ENCODE peak calls at places on chromosome 12, in four cellular contexts. E is WTC11, J is HepG2, O is K562. S is an unnamed sample.

GRCh38 chr12:5910790-5911548 is 34.1 kb downstream of the ANO2 start:
- DNase-seq in E (no peak), J (no peak), O (no peak), S (no peak)

GRCh38 chr12:109949089-109949488 is 47.1 kb downstream of the GIT2 start:
- DNase-seq in E (no peak), J (peak; percentile 99), O (no peak), S (no peak)

GRCh38 chr12:116266220-116266619 is 11.3 kb downstream of the MED13L start:
- DNase-seq in E (no peak), J (no peak), O (no peak), S (no peak)

GRCh38 chr12:120015313-120015712 is 26.3 kb downstream of the BICDL1 start:
- DNase-seq in E (no peak), J (no peak), O (peak; percentile 25), S (peak; percentile 35)

GRCh38 chr12:124073636-124074035 is 100.6 kb downstream of the ZNF664 start:
- DNase-seq in E (no peak), J (no peak), O (no peak), S (no peak)

GRCh38 chr12:76348079-76348901 is at the start of gene BBS10:
- DNase-seq in E (peak; percentile 88), J (peak; percentile 86), O (peak; percentile 92), S (peak; percentile 70)

GRCh38 chr12:92059976-92060375 is 85.7 kb downstream of the BTG1 start:
- DNase-seq in E (no peak), J (no peak), O (no peak), S (no peak)

GRCh38 chr12:89236237-89236636 is 116.1 kb downstream of the DUSP6 start:
- DNase-seq in E (no peak), J (no peak), O (no peak), S (no peak)

GRCh38 chr12:116152268-116152667 is 125.2 kb downstream of the MED13L start:
- DNase-seq in E (no peak), J (no peak), O (no peak), S (no peak)

GRCh38 chr12:50506753-50507473 is 2.1 kb downstream of the DIP2B start:
- DNase-seq in E (no peak), J (no peak), O (no peak), S (no peak)
- TF ChIP-seq CBFB in E (no peak), J (no peak), O (no peak), S (no peak)

GRCh38 chr12:11734781-11735180 is 85.3 kb downstream of the ETV6 start:
- DNase-seq in E (no peak), J (no peak), O (no peak), S (no peak)
- TF ChIP-seq CBFB in E (no peak), J (no peak), O (no peak), S (no peak)

DNA sequence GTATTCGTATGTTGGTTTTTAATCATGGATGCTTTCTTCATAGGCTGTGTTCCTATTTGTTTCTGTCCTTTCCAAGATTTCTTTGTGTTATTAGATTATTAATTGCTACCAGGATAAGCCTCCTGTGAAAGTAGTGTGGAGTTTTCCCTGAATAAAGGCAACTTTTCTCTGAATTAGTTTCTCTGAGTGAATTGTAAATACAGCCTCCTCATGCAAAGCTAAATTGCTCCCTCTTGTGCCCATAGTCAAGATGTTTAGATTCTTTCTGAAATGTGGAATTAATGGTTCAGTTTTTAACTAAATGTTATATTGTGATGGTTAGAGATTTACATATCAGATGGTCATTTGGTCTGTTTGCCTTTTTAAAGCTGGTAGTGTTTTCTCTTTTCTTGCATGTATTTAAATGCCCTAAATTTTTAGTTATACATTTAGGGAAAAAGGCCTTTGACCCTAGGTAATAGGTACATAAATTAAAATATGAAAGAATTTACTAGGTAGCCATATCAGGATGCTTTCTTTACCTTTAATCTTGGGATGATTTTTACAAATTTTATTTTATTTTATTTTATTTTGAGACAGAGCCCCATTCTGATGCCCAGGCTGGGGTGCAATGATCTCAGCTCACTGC is 8.9 kb downstream of the APAF1 start:
- DNase-seq in E (no peak), J (peak; percentile 68), O (peak; percentile 69), S (no peak)
- TF ChIP-seq CBFB in E (no peak), J (no peak), O (no peak), S (no peak)

DNA sequence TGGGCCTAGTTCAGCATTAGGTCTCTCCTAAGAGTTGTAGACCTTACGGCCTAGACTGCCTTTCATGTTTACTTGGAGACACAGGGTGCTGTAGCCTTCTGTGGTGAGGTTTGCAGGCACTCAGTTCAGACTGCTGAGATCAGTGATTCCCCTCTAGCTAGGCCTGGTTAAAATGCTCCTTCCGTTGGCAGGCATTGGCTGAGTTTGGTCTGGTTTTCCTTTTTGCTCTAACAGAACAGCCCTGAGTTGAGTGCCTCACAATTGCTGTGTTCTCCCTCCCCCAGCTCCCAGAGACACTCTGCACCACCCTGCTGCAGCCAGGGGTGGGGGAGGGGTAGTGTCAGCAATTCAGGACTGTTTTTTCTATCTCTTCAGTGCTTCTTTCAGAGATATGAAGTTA is 178.9 kb upstream of the DYRK2 start:
- DNase-seq in E (peak; percentile 32), J (no peak), O (no peak), S (no peak)
- TF ChIP-seq CBFB in E (no peak), J (no peak), O (no peak), S (no peak)

DNA sequence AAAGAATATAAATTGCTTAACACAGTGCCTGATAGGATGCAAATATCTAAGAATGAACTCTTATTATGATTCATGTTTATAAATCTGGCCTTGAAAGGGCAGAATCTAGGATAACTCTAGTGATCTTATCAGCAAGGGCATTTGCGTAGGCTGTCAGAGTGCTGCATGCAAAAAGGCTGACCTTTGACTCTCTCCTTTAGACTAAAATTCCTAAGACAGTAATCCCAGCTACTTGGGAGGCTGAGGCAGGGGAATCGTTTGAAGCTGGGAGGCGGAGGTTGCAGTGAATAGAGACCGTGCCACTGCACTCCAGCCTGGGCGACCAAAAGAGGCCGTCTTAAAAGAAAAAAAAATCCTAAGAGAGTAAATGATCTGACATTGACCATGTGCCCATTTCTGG is 31.2 kb upstream of the ANP32D start:
- DNase-seq in E (no peak), J (no peak), O (no peak), S (no peak)
- TF ChIP-seq CBFB in E (no peak), J (no peak), O (no peak), S (no peak)

DNA sequence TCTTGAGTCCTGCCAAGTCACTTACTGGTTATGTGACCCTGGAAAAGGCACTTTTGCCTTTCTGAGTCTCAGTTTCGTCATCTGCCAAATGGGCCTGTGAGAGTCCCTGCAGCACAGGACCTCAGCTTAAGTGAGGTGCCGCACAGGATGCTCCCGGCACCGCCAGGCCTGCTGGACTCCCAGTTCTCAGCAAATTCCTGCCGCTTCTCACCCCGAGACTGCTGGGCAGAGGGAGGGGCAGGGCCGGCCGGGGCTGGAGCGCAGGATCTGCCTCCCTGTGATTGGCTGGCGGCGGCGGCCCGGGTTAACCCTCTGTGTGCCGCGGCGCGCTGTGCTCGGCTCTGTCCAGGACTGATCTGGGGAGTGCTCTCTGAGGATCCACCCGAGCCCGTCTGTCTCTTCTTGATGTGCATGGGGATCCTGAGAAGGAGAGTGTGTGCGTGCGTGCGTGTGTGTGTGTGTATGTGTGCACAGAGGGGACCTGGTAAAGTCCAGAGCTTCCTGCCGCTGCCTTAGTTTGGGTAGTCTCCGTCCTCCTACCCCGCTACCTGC is 8.6 kb downstream of the SETD1B start:
- DNase-seq in E (peak; percentile 86), J (no peak), O (peak; percentile 79), S (no peak)
- TF ChIP-seq CBFB in E (no peak), J (no peak), O (peak; percentile 8), S (no peak)

DNA sequence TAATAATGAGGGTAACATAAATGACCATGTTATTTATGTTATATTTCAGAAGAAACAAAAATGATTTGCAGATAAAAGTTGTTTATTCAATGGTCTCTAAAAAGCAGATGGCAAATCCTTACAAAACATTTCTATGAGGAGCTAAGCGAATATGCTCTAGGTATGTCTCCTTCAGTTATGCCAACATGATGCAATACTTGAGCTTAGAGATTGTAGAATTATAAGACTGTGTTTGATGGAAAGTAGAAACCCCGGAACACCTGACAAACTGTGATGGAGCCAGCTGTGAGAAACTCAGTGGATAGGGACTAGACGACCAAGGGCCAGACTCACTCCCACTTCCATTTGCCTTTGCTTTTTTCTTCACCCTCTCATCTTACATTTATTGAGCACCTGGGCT is 17.8 kb upstream of the NR1H4 start:
- DNase-seq in E (no peak), J (no peak), O (no peak), S (no peak)
- TF ChIP-seq CBFB in E (no peak), J (no peak), O (no peak), S (no peak)

GRCh38 chr12:54579258-54579657 is 9.2 kb downstream of the PPP1R1A start:
- DNase-seq in E (no peak), J (no peak), O (no peak), S (no peak)
- TF ChIP-seq CBFB in E (no peak), J (no peak), O (no peak), S (no peak)

GRCh38 chr12:106976668-106977067 is 10.3 kb downstream of the MTERF2 start:
- DNase-seq in E (no peak), J (no peak), O (no peak), S (no peak)
- TF ChIP-seq CBFB in E (no peak), J (no peak), O (no peak), S (no peak)

GRCh38 chr12:41993283-41993682 is 151.4 kb downstream of the GXYLT1 start:
- DNase-seq in E (no peak), J (no peak), O (no peak), S (no peak)
- TF ChIP-seq CBFB in E (no peak), J (no peak), O (no peak), S (no peak)

S was measured in GM12878.